ENCODE peak calls at places on chromosomes 2 and 18, in seven cellular contexts. Y is heart right ventricle, A is AG10803, D is heart left ventricle, Z is mesothelial cell of epicardium, B is progenitor cell of endocrine pancreas, Q is HCT116. V is an unnamed sample.

GRCh38 chr18:45321520-45321919 is 293.8 kb upstream of the SLC14A2 start:
- DNase-seq in Y (peak), A (no peak), D (peak), Z (no peak), B (no peak), Q (no peak), V (no peak)

GRCh38 chr2:237558918-237559645 is 7.3 kb upstream of the PRLH start:
- DNase-seq in Y (peak), A (peak), D (no peak), Z (no peak), B (no peak), Q (no peak), V (peak)

GRCh38 chr2:207227062-207227748 is 61.5 kb upstream of the KLF7 start:
- DNase-seq in Y (peak), A (peak), D (no peak), Z (no peak), B (no peak), Q (no peak), V (no peak)

GRCh38 chr18:4130734-4131719 is 324.1 kb downstream of the DLGAP1 start:
- DNase-seq in Y (no peak), A (no peak), D (no peak), Z (no peak), B (no peak), Q (no peak), V (no peak)

GRCh38 chr2:215724171-215724570 is 288.3 kb upstream of the FN1 start:
- DNase-seq in Y (no peak), A (no peak), D (no peak), Z (no peak), B (no peak), Q (no peak), V (no peak)

GRCh38 chr2:54570925-54571694 is 115.0 kb downstream of the SPTBN1 start:
- DNase-seq in Y (peak), A (peak), D (peak), Z (no peak), B (no peak), Q (no peak), V (peak)

GRCh38 chr2:170014769-170015168 is 163.2 kb upstream of the MYO3B start:
- DNase-seq in Y (no peak), A (no peak), D (no peak), Z (no peak), B (no peak), Q (no peak), V (no peak)

GRCh38 chr18:21735452-21736015 is 5.1 kb upstream of the MIB1 start:
- DNase-seq in Y (peak), A (no peak), D (peak), Z (no peak), B (no peak), Q (no peak), V (peak)

GRCh38 chr2:121596221-121597080 is 52.8 kb downstream of the CLASP1 start:
- DNase-seq in Y (peak), A (peak), D (no peak), Z (no peak), B (no peak), Q (peak), V (peak)

GRCh38 chr2:215793747-215794595 is 219.4 kb downstream of the MREG start:
- DNase-seq in Y (peak), A (peak), D (peak), Z (no peak), B (no peak), Q (peak), V (peak)

GRCh38 chr18:2173464-2173863 is 397.8 kb downstream of the METTL4 start:
- DNase-seq in Y (peak), A (peak), D (peak), Z (no peak), B (no peak), Q (no peak), V (peak)

GRCh38 chr2:234792566-234792965 is 159.3 kb upstream of the SH3BP4 start:
- DNase-seq in Y (no peak), A (peak), D (no peak), Z (no peak), B (no peak), Q (no peak), V (no peak)

GRCh38 chr2:21676676-21677075 is 552.9 kb downstream of the TDRD15 start:
- DNase-seq in Y (no peak), A (no peak), D (no peak), Z (no peak), B (no peak), Q (no peak), V (no peak)

GRCh38 chr2:20062615-20063545 is 11.5 kb upstream of the LAPTM4A start:
- DNase-seq in Y (peak), A (peak), D (peak), Z (no peak), B (no peak), Q (no peak), V (peak)

GRCh38 chr2:46521215-46521683 is 41.9 kb downstream of the TMEM247 start:
- DNase-seq in Y (peak), A (peak), D (peak), Z (no peak), B (no peak), Q (no peak), V (peak)

GRCh38 chr2:105736145-105736544 is 8.6 kb upstream of the NCK2 start:
- DNase-seq in Y (no peak), A (no peak), D (no peak), Z (no peak), B (no peak), Q (no peak), V (no peak)
- TF ChIP-seq CTCF in Y (no peak), A (no peak), D (no peak), Z (no peak), B (peak), Q (no peak), V (no peak)

DNA sequence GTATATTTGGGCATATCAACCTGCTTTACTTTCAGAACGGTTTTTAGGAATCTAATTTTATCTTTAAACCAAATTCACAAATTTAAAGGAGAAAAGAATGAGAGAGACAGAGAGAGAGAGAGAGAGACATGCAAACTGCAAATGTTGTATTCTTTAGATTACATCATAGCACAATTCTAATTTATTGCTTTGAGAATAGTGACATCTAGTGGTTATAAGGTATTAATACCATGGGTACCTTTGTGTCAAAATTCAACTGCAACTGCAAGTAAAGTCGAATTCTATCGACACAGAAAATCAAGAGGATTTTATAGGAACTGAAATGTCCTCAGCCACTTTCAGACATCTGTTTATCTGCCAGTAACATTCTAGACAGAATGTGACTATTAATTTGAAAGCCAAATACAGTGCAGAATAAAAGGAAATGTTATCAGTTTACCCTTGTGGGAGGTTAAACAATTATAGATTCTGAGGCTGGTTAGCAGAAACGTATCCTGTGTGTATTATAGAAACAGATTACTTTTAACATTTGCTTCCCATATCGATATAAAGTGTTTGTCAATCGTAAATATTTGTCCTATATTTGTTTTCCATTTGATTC is 529.8 kb upstream of the VRK2 start:
- DNase-seq in Y (no peak), A (peak), D (no peak), Z (no peak), B (no peak), Q (peak), V (peak)
- TF ChIP-seq CTCF in Y (peak), A (peak), D (peak), Z (peak), B (peak), Q (peak), V (peak)

DNA sequence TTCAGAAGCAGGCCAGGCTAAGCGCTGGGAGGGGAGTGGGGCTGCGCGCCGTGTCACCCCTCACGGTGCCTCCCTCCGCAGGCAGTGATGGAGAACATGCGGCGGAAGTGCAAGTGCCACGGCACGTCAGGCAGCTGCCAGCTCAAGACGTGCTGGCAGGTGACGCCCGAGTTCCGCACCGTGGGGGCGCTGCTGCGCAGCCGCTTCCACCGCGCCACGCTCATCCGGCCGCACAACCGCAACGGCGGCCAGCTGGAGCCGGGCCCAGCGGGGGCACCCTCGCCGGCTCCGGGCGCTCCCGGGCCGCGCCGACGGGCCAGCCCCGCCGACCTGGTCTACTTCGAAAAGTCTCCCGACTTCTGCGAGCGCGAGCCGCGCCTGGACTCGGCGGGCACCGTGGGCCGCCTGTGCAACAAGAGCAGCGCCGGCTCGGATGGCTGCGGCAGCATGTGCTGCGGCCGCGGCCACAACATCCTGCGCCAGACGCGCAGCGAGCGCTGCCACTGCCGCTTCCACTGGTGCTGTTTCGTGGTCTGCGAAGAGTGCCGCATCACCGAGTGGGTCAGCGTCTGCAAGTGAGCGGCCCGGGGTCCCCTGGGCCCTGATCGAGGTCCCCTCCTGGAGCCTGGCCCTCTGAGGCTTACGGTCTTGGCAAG is 12.2 kb downstream of the WNT10A start:
- DNase-seq in Y (no peak), A (peak), D (peak), Z (no peak), B (peak), Q (peak), V (peak)
- TF ChIP-seq CTCF in Y (peak), A (peak), D (peak), Z (peak), B (peak), Q (no peak), V (peak)

GRCh38 chr2:3443685-3444084 is 64.2 kb downstream of the TRAPPC12 start:
- DNase-seq in Y (no peak), A (no peak), D (no peak), Z (no peak), B (no peak), Q (no peak), V (no peak)
- TF ChIP-seq CTCF in Y (no peak), A (no peak), D (no peak), Z (no peak), B (no peak), Q (peak), V (peak)

GRCh38 chr2:33380001-33380609 is 96.3 kb upstream of the RASGRP3 start:
- DNase-seq in Y (no peak), A (no peak), D (no peak), Z (no peak), B (no peak), Q (peak), V (peak)
- TF ChIP-seq CTCF in Y (peak), A (peak), D (peak), Z (peak), B (peak), Q (peak), V (peak)

GRCh38 chr2:147913701-147914480 is 69.1 kb downstream of the ACVR2A start:
- DNase-seq in Y (no peak), A (peak), D (no peak), Z (no peak), B (no peak), Q (no peak), V (peak)

GRCh38 chr2:147910990-147911473 is 66.2 kb downstream of the ACVR2A start:
- DNase-seq in Y (peak), A (peak), D (no peak), Z (no peak), B (no peak), Q (peak), V (peak)

GRCh38 chr2:147916067-147916466 is 71.2 kb downstream of the ACVR2A start:
- DNase-seq in Y (no peak), A (no peak), D (no peak), Z (no peak), B (no peak), Q (no peak), V (no peak)

GRCh38 chr2:147916723-147917122 is 71.9 kb downstream of the ACVR2A start:
- DNase-seq in Y (no peak), A (no peak), D (no peak), Z (no peak), B (no peak), Q (no peak), V (no peak)
- TF ChIP-seq CTCF in Y (no peak), A (no peak), D (no peak), Z (no peak), B (no peak), Q (no peak), V (no peak)

GRCh38 chr2:119760237-119760807 is 600 bp downstream of the PTPN4 start:
- DNase-seq in Y (peak), A (no peak), D (peak), Z (peak), B (no peak), Q (no peak), V (no peak)

GRCh38 chr2:119756837-119757236 is 2.9 kb upstream of the PTPN4 start:
- DNase-seq in Y (peak), A (peak), D (peak), Z (no peak), B (no peak), Q (peak), V (peak)

GRCh38 chr2:119759451-119760236 is at the start of gene PTPN4:
- DNase-seq in Y (peak), A (peak), D (peak), Z (peak), B (peak), Q (peak), V (peak)

GRCh38 chr2:119760876-119761275 is 1.2 kb downstream of the PTPN4 start:
- DNase-seq in Y (no peak), A (peak), D (no peak), Z (no peak), B (no peak), Q (no peak), V (peak)

GRCh38 chr2:119758881-119759450 is 756 bp upstream of the PTPN4 start:
- DNase-seq in Y (no peak), A (no peak), D (no peak), Z (no peak), B (no peak), Q (no peak), V (no peak)
- TF ChIP-seq CTCF in Y (no peak), A (no peak), D (no peak), Z (no peak), B (no peak), Q (no peak), V (no peak)

GRCh38 chr2:154762638-154763037 is 64.1 kb downstream of the KCNJ3 start:
- DNase-seq in Y (no peak), A (no peak), D (no peak), Z (no peak), B (no peak), Q (no peak), V (no peak)

DNA sequence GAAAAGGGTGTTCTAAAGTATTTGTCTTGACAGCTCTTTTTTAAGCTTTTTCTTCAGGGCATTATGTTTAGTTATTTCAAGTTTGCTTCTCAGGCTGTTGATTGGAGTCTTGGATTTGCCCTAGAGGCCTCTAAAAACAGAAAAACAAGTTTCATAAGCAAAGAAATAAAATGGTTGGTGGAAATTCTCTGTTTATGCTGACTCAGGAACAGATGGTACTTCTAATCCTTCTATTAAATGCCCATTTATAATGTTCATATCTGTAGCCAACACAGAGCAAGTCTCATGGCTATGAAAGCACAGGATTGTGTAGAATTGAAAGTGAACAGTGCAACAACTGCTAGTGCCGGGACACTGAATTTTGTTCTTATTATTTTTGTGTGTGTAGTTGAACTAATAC is 60.4 kb downstream of the KCNJ3 start:
- DNase-seq in Y (no peak), A (no peak), D (no peak), Z (no peak), B (no peak), Q (no peak), V (no peak)
- TF ChIP-seq CTCF in Y (no peak), A (no peak), D (no peak), Z (no peak), B (no peak), Q (no peak), V (no peak)

V was measured in fibroblast of the aortic adventitia.